ENCODE peak calls at places on chromosome 17, in eight cellular contexts. X is SK-N-SH, C is HL-60, H is A549, Z is Panc1, E is HCT116, J is GM12878, L is K562. K is an unnamed sample.

GRCh38 chr17:41965694-41966375 is 760 bp upstream of the CNP start:
- DNase-seq in H (peak), C (no peak), E (peak), Z (peak), X (peak), J (no peak), L (peak), K (peak)

GRCh38 chr17:79483122-79483521 is 127.7 kb downstream of the RBFOX3 start:
- DNase-seq in H (no peak), E (no peak), J (no peak), Z (no peak), X (no peak), C (no peak), L (no peak), K (peak)

GRCh38 chr17:41654134-41654907 is 29.9 kb upstream of the KRT17 start:
- DNase-seq in H (peak), X (no peak), E (peak), Z (no peak), C (no peak), J (no peak), L (no peak), K (peak)

GRCh38 chr17:2023692-2024571 is 1.2 kb downstream of the RTN4RL1 start:
- DNase-seq in E (peak), C (peak), X (peak), H (peak), J (no peak), L (peak), Z (no peak), K (peak)

GRCh38 chr17:19785854-19786253 is 37.8 kb upstream of the ALDH3A1 start:
- DNase-seq in C (no peak), H (no peak), L (no peak), Z (no peak), E (no peak), J (no peak), X (no peak), K (peak)

GRCh38 chr17:35448214-35448898 is at the start of gene SLFN13:
- DNase-seq in J (peak), X (peak), H (peak), L (peak), Z (no peak), E (no peak), C (peak), K (peak)

GRCh38 chr17:63928172-63928666 is 3.9 kb downstream of the CD79B start:
- DNase-seq in J (no peak), L (no peak), H (no peak), C (no peak), Z (no peak), E (no peak), X (peak), K (no peak)

GRCh38 chr17:45868276-45868675 is 23.6 kb downstream of the SPPL2C start:
- DNase-seq in C (peak), J (no peak), Z (no peak), H (no peak), L (no peak), X (no peak), E (no peak), K (no peak)

GRCh38 chr17:82433560-82434215 is 15.3 kb upstream of the OGFOD3 start:
- DNase-seq in E (no peak), L (no peak), H (no peak), X (no peak), Z (no peak), J (no peak), C (no peak), K (no peak)

GRCh38 chr17:41510251-41511065 is 5.0 kb upstream of the KRT13 start:
- DNase-seq in L (no peak), J (no peak), C (no peak), X (no peak), E (no peak), Z (no peak), H (no peak), K (peak)

GRCh38 chr17:43401293-43401692 is 2.5 kb downstream of the ARL4D start:
- DNase-seq in E (no peak), C (no peak), J (no peak), H (peak), X (no peak), Z (peak), L (no peak), K (no peak)

GRCh38 chr17:15213381-15214087 is 51.6 kb downstream of the PMP22 start:
- DNase-seq in E (no peak), H (no peak), X (peak), L (no peak), Z (no peak), J (no peak), C (no peak), K (peak)

GRCh38 chr17:28741358-28742349 is 2.2 kb upstream of the TRAF4 start:
- DNase-seq in H (no peak), C (peak), X (no peak), Z (no peak), E (no peak), J (no peak), L (peak), K (no peak)

GRCh38 chr17:2102931-2103398 is 48.1 kb downstream of the HIC1 start:
- DNase-seq in C (no peak), H (no peak), L (no peak), E (peak), J (no peak), X (no peak), Z (no peak), K (no peak)

GRCh38 chr17:65434251-65434650 is 127.2 kb downstream of the AXIN2 start:
- DNase-seq in Z (no peak), J (no peak), C (no peak), L (no peak), E (no peak), H (no peak), X (no peak), K (no peak)

GRCh38 chr17:82754297-82755208 is 2.7 kb downstream of the TBCD start:
- DNase-seq in E (peak), H (no peak), X (no peak), J (no peak), C (no peak), Z (no peak), L (peak), K (peak)

GRCh38 chr17:71337903-71338302 is 782.9 kb upstream of the SOX9 start:
- DNase-seq in L (no peak), E (no peak), C (no peak), X (no peak), Z (no peak), H (no peak), J (no peak), K (no peak)

GRCh38 chr17:43584666-43585102 is 38.5 kb upstream of the ETV4 start:
- DNase-seq in H (no peak), X (no peak), J (no peak), L (no peak), E (no peak), Z (no peak), C (no peak), K (no peak)

GRCh38 chr17:83162035-83162745 is 82.8 kb downstream of the METRNL start:
- DNase-seq in J (no peak), C (no peak), X (no peak), H (no peak), E (no peak), Z (no peak), L (no peak), K (no peak)

GRCh38 chr17:4934173-4934979 is 2.3 kb downstream of the GP1BA start:
- DNase-seq in Z (no peak), H (no peak), L (peak), J (no peak), X (peak), E (no peak), C (no peak), K (peak)

GRCh38 chr17:18203308-18203707 is 19.7 kb downstream of the ALKBH5 start:
- DNase-seq in H (no peak), C (no peak), E (no peak), J (no peak), Z (no peak), L (no peak), X (no peak), K (no peak)

GRCh38 chr17:13978478-13978877 is 90.8 kb upstream of the COX10 start:
- DNase-seq in E (no peak), J (no peak), H (no peak), Z (no peak), X (no peak), C (no peak), L (no peak), K (peak)

GRCh38 chr17:8740486-8740885 is 4.2 kb downstream of the CCDC42 start:
- DNase-seq in E (no peak), J (no peak), L (no peak), H (no peak), C (no peak), Z (no peak), X (no peak), K (peak)

GRCh38 chr17:16932156-16932555 is 39.8 kb downstream of the TNFRSF13B start:
- DNase-seq in J (no peak), H (no peak), X (no peak), E (no peak), L (no peak), C (no peak), Z (no peak), K (no peak)

GRCh38 chr17:28406478-28406824 is 439 bp upstream of the SLC46A1 start:
- DNase-seq in E (no peak), L (no peak), Z (no peak), X (peak), H (no peak), C (no peak), J (no peak), K (peak)

GRCh38 chr17:37648555-37648954 is 5.3 kb upstream of the DDX52 start:
- DNase-seq in L (no peak), Z (no peak), J (no peak), X (no peak), E (no peak), H (no peak), C (no peak), K (no peak)
- TF ChIP-seq REST in L (no peak), Z (no peak), J (no peak), X (no peak), E (no peak), H (no peak), C (no peak), K (no peak)

GRCh38 chr17:68509151-68510057 is 2.8 kb upstream of the PRKAR1A start:
- DNase-seq in X (no peak), H (no peak), L (no peak), C (peak), Z (no peak), E (no peak), J (no peak), K (no peak)
- H3K27ac ChIP-seq in X (no peak), H (no peak), L (no peak), C (peak), Z (no peak), E (no peak), J (no peak), K (no peak)

GRCh38 chr17:21397341-21398050 is 21.3 kb downstream of the KCNJ12 start:
- DNase-seq in X (no peak), E (no peak), L (no peak), H (no peak), Z (no peak), J (no peak), C (no peak), K (no peak)
- TF ChIP-seq REST in X (no peak), E (no peak), L (no peak), H (no peak), Z (no peak), J (no peak), C (no peak), K (no peak)

DNA sequence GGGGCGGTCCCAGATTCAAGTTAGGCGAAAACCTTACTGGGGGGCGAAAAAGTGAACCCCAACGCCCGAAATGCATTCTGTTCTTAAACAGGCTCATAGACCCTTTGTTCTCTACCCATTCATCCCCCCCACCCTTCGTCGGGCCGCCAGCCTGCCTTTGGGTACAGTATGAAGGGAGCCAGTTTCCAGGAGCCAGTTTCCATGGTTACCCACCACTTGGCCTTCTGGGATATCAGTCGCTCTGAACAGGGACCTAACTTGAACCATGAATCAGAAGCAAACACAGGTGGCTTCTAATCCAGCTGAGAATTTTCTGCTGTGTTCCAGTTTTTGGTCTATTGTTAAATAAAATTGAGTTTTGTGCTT is 532 bp downstream of the DHX40 start:
- DNase-seq in C (peak), E (peak), H (peak), X (peak), J (no peak), Z (no peak), L (peak), K (peak)
- H3K27ac ChIP-seq in C (peak), E (peak), H (peak), X (peak), J (peak), Z (peak), L (peak), K (peak)

GRCh38 chr17:6699997-6700947 is 12.9 kb downstream of the SLC13A5 start:
- DNase-seq in L (no peak), E (no peak), J (no peak), H (no peak), X (no peak), C (no peak), Z (no peak), K (no peak)
- TF ChIP-seq REST in L (no peak), E (no peak), J (no peak), H (no peak), X (no peak), C (no peak), Z (no peak), K (no peak)

GRCh38 chr17:77475012-77475976 is 334.5 kb downstream of the SEC14L1 start:
- DNase-seq in X (no peak), H (no peak), Z (no peak), E (no peak), J (no peak), L (no peak), C (peak), K (no peak)
- H3K27ac ChIP-seq in X (peak), H (no peak), Z (peak), E (peak), J (no peak), L (no peak), C (no peak), K (no peak)

GRCh38 chr17:47792979-47793378 is 28.6 kb downstream of the OSBPL7 start:
- DNase-seq in C (no peak), L (no peak), Z (no peak), E (no peak), J (no peak), H (no peak), X (no peak), K (no peak)

GRCh38 chr17:47797797-47798196 is 23.8 kb downstream of the OSBPL7 start:
- DNase-seq in C (no peak), H (no peak), Z (no peak), E (no peak), L (no peak), X (no peak), J (no peak), K (peak)

GRCh38 chr17:47791025-47791424 is 30.6 kb downstream of the OSBPL7 start:
- DNase-seq in L (no peak), Z (no peak), X (no peak), J (no peak), E (no peak), C (no peak), H (no peak), K (no peak)

GRCh38 chr17:47789611-47790520 is 31.7 kb downstream of the OSBPL7 start:
- DNase-seq in E (no peak), J (no peak), X (peak), L (peak), Z (no peak), C (no peak), H (peak), K (peak)

DNA sequence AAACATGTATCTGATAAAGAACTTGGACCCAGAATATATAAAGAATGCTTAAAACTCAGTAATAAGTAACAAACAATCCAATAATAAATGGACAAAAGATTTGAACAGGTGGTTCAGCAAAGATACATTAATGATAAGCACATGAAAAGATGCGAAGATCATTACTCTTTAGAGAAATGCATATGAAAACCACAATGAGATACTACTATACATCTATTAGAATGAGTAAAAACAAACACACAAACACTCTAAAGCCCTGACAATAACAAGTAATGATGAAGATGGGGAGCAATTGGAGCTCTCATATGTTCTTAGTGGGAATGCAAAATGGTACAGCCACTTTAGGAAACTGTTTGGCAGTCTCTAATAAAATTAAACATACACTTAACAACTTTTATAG is 29.1 kb downstream of the OSBPL7 start:
- DNase-seq in C (no peak), Z (no peak), H (no peak), X (no peak), E (no peak), J (no peak), L (no peak), K (no peak)
- TF ChIP-seq REST in C (no peak), Z (no peak), H (no peak), X (no peak), E (no peak), J (no peak), L (no peak), K (no peak)

DNA sequence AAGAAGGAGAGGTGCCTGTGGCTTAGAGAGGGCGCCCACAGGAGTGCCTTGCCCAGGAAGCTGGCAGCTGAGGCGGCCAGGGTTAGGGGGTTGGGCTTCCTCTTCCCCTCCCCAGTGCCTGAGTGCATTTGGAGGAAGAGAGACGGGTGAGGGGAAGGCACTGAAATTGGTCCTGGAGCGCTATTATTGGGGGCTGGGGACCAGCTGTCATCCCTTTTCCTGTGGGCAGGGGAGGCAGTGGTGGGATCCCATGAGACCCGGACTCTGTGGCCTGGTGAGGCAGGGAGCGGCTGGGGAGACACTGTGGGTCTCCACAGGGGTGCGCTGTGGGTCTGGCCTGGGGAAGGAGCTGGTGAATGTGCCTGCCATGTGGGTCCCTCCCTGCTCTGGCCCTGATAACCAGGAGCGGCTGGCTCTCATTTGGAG is 259.7 kb downstream of the SEC14L1 start:
- DNase-seq in E (no peak), X (peak), H (no peak), L (peak), Z (no peak), J (no peak), C (peak), K (peak)
- H3K27ac ChIP-seq in E (no peak), X (peak), H (no peak), L (no peak), Z (peak), J (peak), C (no peak), K (no peak)

DNA sequence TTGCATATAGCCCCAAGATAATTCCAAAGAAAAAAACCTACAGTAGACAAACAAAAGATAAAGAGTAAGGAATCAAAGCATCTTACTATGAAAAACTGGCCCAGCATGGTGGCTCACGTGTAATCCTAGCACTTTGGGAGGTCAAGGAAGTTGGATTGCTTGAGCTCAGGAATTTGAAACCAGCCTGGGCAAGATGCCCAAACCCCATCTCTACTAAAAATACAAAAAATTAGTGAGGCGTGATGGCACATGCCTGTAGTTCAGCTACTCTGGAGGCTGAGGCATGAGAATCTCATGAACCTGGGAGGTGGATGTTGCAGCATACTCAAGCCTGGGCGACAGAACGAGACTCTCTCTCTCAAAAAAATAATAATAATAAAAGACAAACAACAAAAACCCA is 764.7 kb upstream of the KIF2B start:
- DNase-seq in H (no peak), X (no peak), L (no peak), C (no peak), Z (no peak), J (no peak), E (no peak), K (no peak)
- TF ChIP-seq REST in H (no peak), X (no peak), L (no peak), C (no peak), Z (no peak), J (no peak), E (no peak), K (no peak)

GRCh38 chr17:81074440-81074839 is 39.5 kb downstream of the BAIAP2 start:
- DNase-seq in L (no peak), Z (no peak), J (no peak), C (no peak), X (no peak), E (no peak), H (no peak), K (no peak)
- H3K27ac ChIP-seq in L (no peak), Z (no peak), J (no peak), C (no peak), X (no peak), E (no peak), H (no peak), K (no peak)

K was measured in GM23338.